ENCODE peak calls at places on chromosomes 5 and 9, in eight cellular contexts. E is HFF-Myc, D is mammary epithelial cell, S is H9, Q is astrocyte of the spinal cord, H is left ventricle myocardium inferior, A is neural crest cell, F is GM10248. P is an unnamed sample.

GRCh38 chr9:26033346-26033745 is 355.1 kb upstream of the TUSC1 start:
- DNase-seq in E (no peak), D (no peak), S (no peak), Q (no peak), H (no peak), A (no peak), F (no peak), P (no peak)

GRCh38 chr9:130662099-130662926 is 2.1 kb upstream of the PRDM12 start:
- DNase-seq in E (no peak), D (no peak), S (peak), Q (no peak), H (no peak), A (no peak), F (no peak), P (peak)

GRCh38 chr9:126228111-126228778 is 98.4 kb upstream of the MVB12B start:
- DNase-seq in E (no peak), D (no peak), S (no peak), Q (no peak), H (no peak), A (no peak), F (no peak), P (no peak)

GRCh38 chr5:14156611-14157493 is 13.7 kb downstream of the TRIO start:
- DNase-seq in E (peak), D (peak), S (no peak), Q (peak), H (no peak), A (no peak), F (peak), P (peak)

GRCh38 chr5:142749321-142749720 is 20.9 kb upstream of the ARHGAP26 start:
- DNase-seq in E (no peak), D (peak), S (no peak), Q (peak), H (no peak), A (no peak), F (no peak), P (no peak)

GRCh38 chr5:179648410-179648809 is 24.9 kb upstream of the HNRNPH1 start:
- DNase-seq in E (no peak), D (no peak), S (no peak), Q (no peak), H (no peak), A (no peak), F (no peak), P (no peak)

GRCh38 chr9:70043689-70044449 is at the start of gene MAMDC2:
- DNase-seq in E (no peak), D (peak), S (peak), Q (peak), H (peak), A (peak), F (no peak), P (no peak)

GRCh38 chr9:90943341-90943740 is 141.7 kb downstream of the SYK start:
- DNase-seq in E (no peak), D (peak), S (no peak), Q (no peak), H (no peak), A (no peak), F (no peak), P (no peak)

GRCh38 chr9:4366649-4367330 is 66.9 kb upstream of the GLIS3 start:
- DNase-seq in E (peak), D (peak), S (peak), Q (peak), H (no peak), A (peak), F (peak), P (peak)

GRCh38 chr9:79812099-79812498 is 240.3 kb downstream of the TLE4 start:
- DNase-seq in E (no peak), D (no peak), S (no peak), Q (no peak), H (no peak), A (no peak), F (no peak), P (no peak)

GRCh38 chr9:106771618-106772017 is 91.3 kb upstream of the ZNF462 start:
- DNase-seq in E (no peak), D (no peak), S (no peak), Q (no peak), H (peak), A (no peak), F (no peak), P (no peak)

GRCh38 chr9:7980691-7981289 is 181.2 kb upstream of the DMAC1 start:
- DNase-seq in E (no peak), D (no peak), S (no peak), Q (no peak), H (no peak), A (no peak), F (no peak), P (no peak)

GRCh38 chr9:91163441-91163772 is 198.3 kb downstream of the AUH start:
- DNase-seq in E (no peak), D (no peak), S (no peak), Q (no peak), H (no peak), A (no peak), F (no peak), P (no peak)

GRCh38 chr9:115115924-115116323 is 2.0 kb downstream of the TNC start:
- DNase-seq in E (no peak), D (peak), S (no peak), Q (peak), H (no peak), A (no peak), F (no peak), P (no peak)

GRCh38 chr5:10914741-10915480 is 153.9 kb upstream of the DAP start:
- DNase-seq in E (no peak), D (no peak), S (no peak), Q (no peak), H (no peak), A (no peak), F (no peak), P (no peak)

GRCh38 chr9:133334161-133334560 is 1.8 kb downstream of the SURF6 start:
- DNase-seq in E (no peak), D (no peak), S (peak), Q (no peak), H (peak), A (no peak), F (no peak), P (no peak)

GRCh38 chr9:95116820-95117204 is 200.7 kb downstream of the FANCC start:
- DNase-seq in E (no peak), D (peak), S (no peak), Q (no peak), H (no peak), A (no peak), F (no peak), P (no peak)

GRCh38 chr9:95115104-95115503 is 202.4 kb downstream of the FANCC start:
- DNase-seq in E (no peak), D (no peak), S (no peak), Q (no peak), H (no peak), A (no peak), F (no peak), P (no peak)

GRCh38 chr9:95111716-95112115 is 205.8 kb downstream of the FANCC start:
- DNase-seq in E (no peak), D (no peak), S (no peak), Q (no peak), H (no peak), A (no peak), F (no peak), P (no peak)

GRCh38 chr9:95112436-95113280 is 204.9 kb downstream of the FANCC start:
- DNase-seq in E (no peak), D (no peak), S (no peak), Q (no peak), H (no peak), A (no peak), F (no peak), P (no peak)

GRCh38 chr9:95116002-95116819 is 201.3 kb downstream of the FANCC start:
- DNase-seq in E (no peak), D (no peak), S (no peak), Q (no peak), H (no peak), A (no peak), F (no peak), P (no peak)
- TF ChIP-seq CTCF in E (peak), D (peak), S (peak), Q (peak), H (peak), A (peak), F (peak), P (no peak)

GRCh38 chr5:67003373-67003905 is 193.2 kb downstream of the CD180 start:
- DNase-seq in E (no peak), D (no peak), S (no peak), Q (peak), H (no peak), A (no peak), F (no peak), P (no peak)
- TF ChIP-seq CTCF in E (no peak), D (no peak), S (no peak), Q (no peak), H (no peak), A (no peak), F (no peak), P (no peak)

GRCh38 chr9:88706193-88707112 is 171.5 kb downstream of the NXNL2 start:
- DNase-seq in E (no peak), D (no peak), S (no peak), Q (no peak), H (no peak), A (peak), F (no peak), P (no peak)
- TF ChIP-seq CTCF in E (no peak), D (no peak), S (no peak), Q (no peak), H (no peak), A (peak), F (no peak), P (no peak)

GRCh38 chr9:127765418-127765817 is 13.0 kb downstream of the SH2D3C start:
- DNase-seq in E (no peak), D (no peak), S (no peak), Q (no peak), H (no peak), A (no peak), F (no peak), P (no peak)

GRCh38 chr9:127761061-127761460 is 17.4 kb downstream of the SH2D3C start:
- DNase-seq in E (no peak), D (no peak), S (no peak), Q (no peak), H (no peak), A (no peak), F (no peak), P (no peak)

GRCh38 chr9:127762111-127762676 is 16.3 kb downstream of the SH2D3C start:
- DNase-seq in E (no peak), D (no peak), S (no peak), Q (no peak), H (peak), A (no peak), F (no peak), P (no peak)

GRCh38 chr9:127761491-127761904 is 17.0 kb downstream of the SH2D3C start:
- DNase-seq in E (no peak), D (no peak), S (no peak), Q (no peak), H (no peak), A (no peak), F (no peak), P (no peak)

DNA sequence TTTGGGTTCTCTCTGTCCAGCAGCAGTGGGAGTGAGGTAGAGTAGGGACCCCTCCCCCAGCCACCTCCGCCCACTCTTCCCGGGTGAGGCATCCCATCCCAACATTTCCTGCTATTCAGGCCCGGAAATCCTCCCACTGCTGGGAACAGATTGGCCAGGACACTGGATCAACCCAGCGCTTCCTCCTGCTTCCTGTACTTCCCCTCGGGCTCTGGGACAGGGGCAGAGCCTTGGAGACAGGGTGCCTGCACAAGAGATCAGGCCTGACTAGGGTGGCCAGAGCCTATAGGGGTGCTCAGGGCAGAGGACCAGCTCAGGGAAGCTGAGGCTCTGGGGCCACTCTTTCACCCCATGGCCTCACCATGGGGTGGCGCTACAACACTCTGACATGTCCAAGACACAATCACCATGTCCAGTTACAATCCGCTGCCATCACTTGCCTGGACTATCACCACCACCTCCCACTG is 14.5 kb downstream of the SH2D3C start:
- DNase-seq in E (no peak), D (no peak), S (peak), Q (no peak), H (peak), A (no peak), F (peak), P (no peak)
- TF ChIP-seq CTCF in E (peak), D (peak), S (peak), Q (peak), H (peak), A (peak), F (peak), P (peak)

GRCh38 chr9:15374825-15375224 is 47.9 kb upstream of the SNAPC3 start:
- DNase-seq in E (no peak), D (no peak), S (no peak), Q (no peak), H (no peak), A (no peak), F (no peak), P (no peak)
- TF ChIP-seq CTCF in E (no peak), D (no peak), S (no peak), Q (no peak), H (no peak), A (no peak), F (no peak), P (no peak)